ENCODE peak calls at places on chromosomes 5 and 9, in seven cellular contexts. E is SK-N-SH, S is H1, U is K562, C is HepG2, D is HCT116, J is GM12878. X is an unnamed sample. For H3K36me3, the result is how much of the 10 kb centered on the place peaks cover.

GRCh38 chr9:15218994-15219393 is 88.0 kb downstream of the TTC39B start:
- DNase-seq in E (no peak), S (no peak), U (no peak), C (no peak), D (no peak), J (no peak), X (no peak)

GRCh38 chr5:76638466-76638865 is 15.3 kb upstream of the F2RL2 start:
- DNase-seq in E (no peak), S (no peak), U (no peak), C (no peak), D (no peak), J (peak), X (no peak)

GRCh38 chr5:9699681-9700080 is 69.5 kb upstream of the TAS2R1 start:
- DNase-seq in E (no peak), S (no peak), U (no peak), C (no peak), D (no peak), J (no peak), X (no peak)

GRCh38 chr5:14038341-14038959 is 94.0 kb upstream of the DNAH5 start:
- DNase-seq in E (no peak), S (no peak), U (peak), C (peak), D (peak), J (no peak), X (no peak)

GRCh38 chr9:114718801-114719221 is 36.8 kb upstream of the TEX48 start:
- DNase-seq in E (no peak), S (no peak), U (peak), C (no peak), D (peak), J (no peak), X (no peak)

GRCh38 chr5:4584982-4585381 is 555.1 kb upstream of the ADAMTS16 start:
- DNase-seq in E (no peak), S (no peak), U (no peak), C (no peak), D (no peak), J (no peak), X (no peak)

GRCh38 chr5:35803221-35803651 is 53.5 kb upstream of the IL7R start:
- DNase-seq in E (peak), S (no peak), U (no peak), C (no peak), D (no peak), J (no peak), X (peak)

GRCh38 chr9:110334871-110335270 is 2.8 kb downstream of the TXNDC8 start:
- DNase-seq in E (no peak), S (no peak), U (no peak), C (no peak), D (no peak), J (no peak), X (no peak)

GRCh38 chr5:45800331-45800730 is 104.2 kb upstream of the HCN1 start:
- DNase-seq in E (no peak), S (no peak), U (no peak), C (no peak), D (no peak), J (no peak), X (no peak)

GRCh38 chr5:19584131-19584530 is 403.9 kb downstream of the CDH18 start:
- DNase-seq in E (no peak), S (no peak), U (no peak), C (no peak), D (no peak), J (no peak), X (no peak)

GRCh38 chr5:127940854-127941253 is 142.7 kb upstream of the SLC12A2 start:
- DNase-seq in E (no peak), S (no peak), U (no peak), C (no peak), D (no peak), J (no peak), X (no peak)

GRCh38 chr5:42951169-42951846 is 88.8 kb downstream of the ANXA2R start:
- DNase-seq in E (peak), S (no peak), U (no peak), C (no peak), D (no peak), J (peak), X (no peak)

GRCh38 chr5:32283539-32284377 is 29.0 kb downstream of the MTMR12 start:
- DNase-seq in E (no peak), S (no peak), U (no peak), C (no peak), D (no peak), J (no peak), X (no peak)

GRCh38 chr5:157516626-157517325 is 56.8 kb downstream of the NIPAL4 start:
- DNase-seq in E (no peak), S (no peak), U (no peak), C (no peak), D (no peak), J (no peak), X (no peak)

GRCh38 chr5:16869821-16870796 is 66.0 kb downstream of the MYO10 start:
- DNase-seq in E (no peak), S (no peak), U (no peak), C (no peak), D (peak), J (no peak), X (no peak)

GRCh38 chr9:38035873-38036272 is 33.2 kb downstream of the SHB start:
- DNase-seq in E (no peak), S (no peak), U (peak), C (peak), D (no peak), J (no peak), X (no peak)

GRCh38 chr9:109012009-109012875 is 1.1 kb downstream of the CTNNAL1 start:
- DNase-seq in E (peak), S (no peak), U (peak), C (peak), D (peak), J (no peak), X (no peak)

GRCh38 chr5:28862137-28862859 is 1823.9 kb upstream of the CDH9 start:
- DNase-seq in E (no peak), S (no peak), U (no peak), C (peak), D (no peak), J (no peak), X (no peak)

GRCh38 chr5:157989296-157989695 is 130.4 kb upstream of the CLINT1 start:
- DNase-seq in E (no peak), S (no peak), U (no peak), C (no peak), D (no peak), J (no peak), X (no peak)

GRCh38 chr9:95078934-95079333 is 238.6 kb downstream of the FANCC start:
- DNase-seq in E (no peak), S (no peak), U (no peak), C (no peak), D (no peak), J (no peak), X (peak)

GRCh38 chr9:20048985-20049384 is 260.1 kb upstream of the SLC24A2 start:
- DNase-seq in E (no peak), S (no peak), U (no peak), C (no peak), D (no peak), J (no peak), X (no peak)

GRCh38 chr9:21672140-21672539 is 130.3 kb upstream of the MTAP start:
- DNase-seq in E (no peak), S (no peak), U (no peak), C (no peak), D (no peak), J (no peak), X (no peak)

GRCh38 chr9:18999173-18999785 is 33.7 kb downstream of the SAXO1 start:
- DNase-seq in E (no peak), S (no peak), U (no peak), C (no peak), D (no peak), J (no peak), X (no peak)

GRCh38 chr9:131674425-131675421 is 65.2 kb downstream of the RAPGEF1 start:
- DNase-seq in E (no peak), S (no peak), U (no peak), C (no peak), D (no peak), J (no peak), X (no peak)

GRCh38 chr9:69937830-69938535 is 105.7 kb upstream of the MAMDC2 start:
- DNase-seq in E (no peak), S (no peak), U (no peak), C (no peak), D (no peak), J (no peak), X (no peak)

GRCh38 chr9:69940668-69941067 is 103.0 kb upstream of the MAMDC2 start:
- DNase-seq in E (no peak), S (no peak), U (no peak), C (no peak), D (no peak), J (no peak), X (no peak)

GRCh38 chr9:69933445-69933844 is 110.2 kb upstream of the MAMDC2 start:
- DNase-seq in E (no peak), S (no peak), U (no peak), C (no peak), D (no peak), J (no peak), X (no peak)

GRCh38 chr9:69936427-69936826 is 107.2 kb upstream of the MAMDC2 start:
- DNase-seq in E (no peak), S (no peak), U (peak), C (no peak), D (no peak), J (no peak), X (no peak)

GRCh38 chr9:69937358-69937757 is 106.3 kb upstream of the MAMDC2 start:
- DNase-seq in E (no peak), S (no peak), U (peak), C (no peak), D (no peak), J (no peak), X (no peak)
- H3K9ac ChIP-seq in E (no peak), S (no peak), U (no peak), C (no peak), D (no peak), J (no peak), X (no peak)

GRCh38 chr5:179771496-179771895 is 22.3 kb upstream of the LTC4S start:
- DNase-seq in E (no peak), S (no peak), U (no peak), C (no peak), D (no peak), J (no peak), X (no peak)
- H3K36me3 ChIP-seq in E (half or more), S (under half), U (half or more), C (half or more), D (under half), J (under half), X (half or more)

GRCh38 chr9:75201480-75202209 is 113.3 kb downstream of the OSTF1 start:
- DNase-seq in E (no peak), S (no peak), U (no peak), C (no peak), D (no peak), J (no peak), X (no peak)

GRCh38 chr9:75200892-75201470 is 112.7 kb downstream of the OSTF1 start:
- DNase-seq in E (peak), S (no peak), U (peak), C (peak), D (peak), J (no peak), X (peak)

GRCh38 chr9:75198436-75198835 is 110.1 kb downstream of the OSTF1 start:
- DNase-seq in E (peak), S (no peak), U (peak), C (no peak), D (no peak), J (no peak), X (no peak)

DNA sequence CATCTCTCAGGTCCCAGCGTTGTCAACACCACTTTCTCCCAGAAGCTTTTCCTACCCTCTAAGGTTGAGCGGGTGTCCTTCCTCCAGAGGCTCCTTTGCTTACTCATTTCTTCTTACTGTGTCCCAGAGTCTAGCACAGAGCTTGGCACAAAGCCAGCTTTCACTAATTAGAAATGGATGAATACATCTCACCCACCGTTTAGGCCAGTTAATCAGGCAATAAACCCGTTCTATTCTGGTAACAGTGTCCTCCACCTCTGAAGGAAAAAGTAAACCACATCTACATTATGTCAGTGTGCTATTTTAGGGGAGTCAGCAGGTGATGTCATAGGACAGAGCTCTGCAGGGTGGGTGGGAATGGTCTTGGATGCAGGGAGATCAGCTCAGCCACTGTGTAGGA is 109.2 kb downstream of the OSTF1 start:
- DNase-seq in E (no peak), S (no peak), U (peak), C (no peak), D (no peak), J (no peak), X (no peak)
- TF ChIP-seq YY1 in E (no peak), S (no peak), U (no peak), C (no peak), D (no peak), J (no peak), X (no peak)

GRCh38 chr5:59745422-59745863 is 148.1 kb downstream of the PDE4D start:
- DNase-seq in E (no peak), S (no peak), U (no peak), C (no peak), D (no peak), J (no peak), X (no peak)
- H3K9ac ChIP-seq in E (peak), S (no peak), U (no peak), C (no peak), D (no peak), J (no peak), X (no peak)

GRCh38 chr9:87567566-87567965 is 69.9 kb downstream of the DAPK1 start:
- DNase-seq in E (no peak), S (no peak), U (peak), C (no peak), D (no peak), J (no peak), X (no peak)
- H3K36me3 ChIP-seq in E (under half), S (under half), U (under half), C (under half), D (under half), J (under half), X (under half)